ENCODE peak calls at places on chromosomes 12 and 14, in ten cellular contexts. D is bronchial epithelial cell; W is astrocyte of the spinal cord; O is fibroblast of lung; A is effector memory CD4-positive, alpha-beta T cell; N is fibroblast of pulmonary artery; B is adrenal gland; Q is psoas muscle; U is tibial artery; G is sigmoid colon. C is an unnamed sample.
A peak's percentile ranks its signal among the peaks of the same experiment; 100 is the strongest.

GRCh38 chr14:69625299-69626131 is 14.1 kb downstream of the SUSD6 start:
- DNase-seq in B (peak; percentile 90), Q (peak; percentile 52), O (peak; percentile 73), U (no peak), G (peak; percentile 82), N (peak; percentile 42), D (no peak), W (peak; percentile 28), A (peak; percentile 58), C (peak; percentile 82)

GRCh38 chr14:96741151-96741977 is 55.8 kb upstream of the VRK1 start:
- DNase-seq in G (peak; percentile 67), W (peak; percentile 32), D (peak; percentile 7), N (peak; percentile 44), A (peak; percentile 49), B (peak; percentile 71), Q (peak; percentile 45), O (peak; percentile 30), U (no peak), C (no peak)

GRCh38 chr14:69592923-69593677 is 18.3 kb upstream of the SUSD6 start:
- DNase-seq in G (peak; percentile 77), W (peak; percentile 65), U (no peak), O (peak; percentile 65), N (peak; percentile 73), D (peak; percentile 31), Q (peak; percentile 41), A (no peak), B (no peak), C (no peak)

GRCh38 chr12:45619736-45620135 is 109.8 kb upstream of the ARID2 start:
- DNase-seq in D (no peak), B (no peak), G (no peak), U (no peak), N (no peak), O (no peak), Q (no peak), W (no peak), A (no peak), C (no peak)

GRCh38 chr12:114895822-114896221 is 211.8 kb upstream of the TBX3 start:
- DNase-seq in U (no peak), O (peak; percentile 25), W (no peak), G (no peak), Q (no peak), N (peak; percentile 25), D (no peak), A (no peak), B (no peak), C (no peak)

GRCh38 chr12:1099158-1099557 is 108.1 kb downstream of the ERC1 start:
- DNase-seq in N (no peak), U (no peak), O (no peak), Q (no peak), A (no peak), D (no peak), G (no peak), W (no peak), B (no peak), C (no peak)

GRCh38 chr12:66241061-66242043 is 52.3 kb downstream of the IRAK3 start:
- DNase-seq in U (no peak), Q (no peak), N (peak; percentile 93), G (no peak), B (no peak), O (peak; percentile 79), D (peak; percentile 61), A (no peak), W (peak; percentile 86), C (no peak)

GRCh38 chr12:47867496-47867941 is 37.3 kb downstream of the VDR start:
- DNase-seq in A (no peak), G (no peak), U (no peak), B (no peak), O (peak; percentile 87), N (peak; percentile 90), D (peak; percentile 79), W (peak; percentile 90), Q (peak; percentile 48), C (no peak)

GRCh38 chr14:72476657-72477499 is 417.0 kb downstream of the DPF3 start:
- DNase-seq in O (peak; percentile 88), G (no peak), U (no peak), Q (no peak), W (peak; percentile 93), B (no peak), D (peak; percentile 15), N (peak; percentile 13), A (peak; percentile 12), C (peak; percentile 98)

GRCh38 chr12:48602192-48602989 is 32.5 kb upstream of the LALBA start:
- DNase-seq in U (no peak), A (no peak), W (no peak), D (peak; percentile 55), N (no peak), Q (no peak), O (no peak), G (no peak), B (no peak), C (no peak)

GRCh38 chr14:102344485-102344884 is 18.2 kb downstream of the CINP start:
- DNase-seq in Q (no peak), U (no peak), W (no peak), D (no peak), N (no peak), B (no peak), A (no peak), G (no peak), O (no peak), C (no peak)

DNA sequence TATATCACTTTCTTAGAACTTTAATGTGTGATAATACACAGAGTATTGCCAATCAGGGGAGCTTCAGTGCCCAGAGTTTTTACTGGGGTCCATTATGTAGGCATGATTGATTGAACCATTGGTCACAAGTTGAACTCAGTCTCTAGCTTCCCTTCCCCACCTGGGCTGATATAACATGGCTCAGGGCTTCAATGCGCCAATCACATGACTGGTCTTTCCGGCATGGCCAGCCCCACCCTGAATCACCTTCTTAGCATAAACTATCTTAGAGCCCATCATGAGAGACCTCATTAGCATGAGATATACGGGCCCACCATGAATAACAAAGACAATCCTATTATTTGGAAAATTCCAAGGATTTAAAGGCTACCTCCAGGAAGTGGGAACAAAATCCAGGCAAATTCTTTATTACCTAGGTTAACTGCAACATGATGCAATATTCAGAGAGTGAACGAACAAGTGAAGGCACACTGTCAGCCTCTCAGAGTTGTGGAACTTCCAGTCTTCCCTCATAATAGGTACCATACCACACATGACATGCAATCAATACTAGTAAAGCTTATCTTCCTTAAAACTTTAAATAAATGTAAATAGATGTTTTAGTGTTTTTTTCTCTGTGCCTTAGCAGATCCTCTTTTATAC is 3.2 kb upstream of the CLEC4A start:
- DNase-seq in U (no peak), D (no peak), G (no peak), W (no peak), Q (no peak), O (no peak), B (no peak), A (no peak), N (no peak), C (no peak)
- H3K4me3 ChIP-seq in U (no peak overlapping the region), D (no peak overlapping the region), G (no peak overlapping the region), W (no peak overlapping the region), Q (no peak overlapping the region), O (no peak overlapping the region), B (no peak overlapping the region), A (no peak overlapping the region), N (no peak overlapping the region), C (no peak overlapping the region)

GRCh38 chr14:20988717-20989116 is 1.1 kb upstream of the METTL17 start:
- DNase-seq in W (no peak), D (no peak), U (no peak), B (no peak), O (no peak), Q (no peak), A (no peak), N (no peak), G (no peak), C (no peak)

GRCh38 chr14:20989787-20990600 is at the start of gene METTL17:
- DNase-seq in N (peak; percentile 98), Q (peak; percentile 89), A (peak; percentile 82), W (peak; percentile 98), O (peak; percentile 98), D (peak; percentile 93), G (peak; percentile 98), B (peak; percentile 98), U (peak; percentile 96), C (peak; percentile 96)

GRCh38 chr14:20986811-20987210 is 3.0 kb upstream of the METTL17 start:
- DNase-seq in G (no peak), B (peak; percentile 75), O (peak; percentile 97), N (peak; percentile 95), U (no peak), D (peak; percentile 99), W (peak; percentile 94), A (no peak), Q (no peak), C (no peak)

GRCh38 chr14:20989464-20989786 is 355 bp upstream of the METTL17 start:
- DNase-seq in N (no peak), W (no peak), Q (no peak), O (no peak), G (no peak), A (no peak), D (no peak), B (no peak), U (no peak), C (no peak)
- H3K4me3 ChIP-seq in N (peak overlapping the region; percentile 45), W (peak overlapping the region; percentile 89), Q (peak overlapping the region; percentile 89), O (no peak overlapping the region), G (no peak overlapping the region), A (peak overlapping the region; percentile 92), D (peak overlapping the region; percentile 80), B (no peak overlapping the region), U (peak overlapping the region; percentile 72), C (peak overlapping the region; percentile 42)

GRCh38 chr14:61280526-61281185 is 482 bp downstream of the TMEM30B start:
- DNase-seq in Q (peak; percentile 71), W (peak; percentile 38), N (peak; percentile 36), A (peak; percentile 61), G (no peak), U (peak; percentile 77), O (peak; percentile 59), D (peak; percentile 59), B (peak; percentile 67), C (no peak)

GRCh38 chr14:61281186-61281676 is at the start of gene TMEM30B:
- DNase-seq in N (no peak), Q (no peak), U (no peak), W (no peak), G (no peak), D (peak; percentile 94), B (no peak), A (no peak), O (no peak), C (no peak)

GRCh38 chr14:61281911-61282310 is 773 bp upstream of the TMEM30B start:
- DNase-seq in U (no peak), O (no peak), G (no peak), Q (no peak), A (no peak), N (no peak), B (no peak), D (no peak), W (no peak), C (no peak)

GRCh38 chr14:61277784-61278183 is 3.4 kb downstream of the TMEM30B start:
- DNase-seq in U (no peak), N (no peak), Q (no peak), W (no peak), D (no peak), B (no peak), G (no peak), O (no peak), A (no peak), C (no peak)

GRCh38 chr14:61280092-61280525 is 1.0 kb downstream of the TMEM30B start:
- DNase-seq in A (peak; percentile 10), B (no peak), U (no peak), N (no peak), D (peak; percentile 12), Q (no peak), O (no peak), G (no peak), W (no peak), C (no peak)
- H3K4me3 ChIP-seq in A (peak overlapping the region; percentile 83), B (no peak overlapping the region), U (peak overlapping the region; percentile 72), N (no peak overlapping the region), D (peak overlapping the region; percentile 97), Q (peak overlapping the region; percentile 84), O (peak overlapping the region; percentile 29), G (peak overlapping the region; percentile 22), W (peak overlapping the region; percentile 34), C (peak overlapping the region; percentile 49)

GRCh38 chr14:100067971-100068959 is 3.0 kb downstream of the EVL start:
- DNase-seq in Q (peak; percentile 34), N (peak; percentile 40), O (peak; percentile 65), U (no peak), G (no peak), W (no peak), D (peak; percentile 92), A (peak; percentile 88), B (peak; percentile 64), C (peak; percentile 79)
- H3K4me3 ChIP-seq in Q (peak overlapping the region; percentile 28), N (no peak overlapping the region), O (no peak overlapping the region), U (no peak overlapping the region), G (no peak overlapping the region), W (no peak overlapping the region), D (no peak overlapping the region), A (peak overlapping the region; percentile 65), B (no peak overlapping the region), C (peak overlapping the region; percentile 54)

C was measured in GM12864.